ENCODE peak calls at places on chromosome 19, in nine cellular contexts. R, S, Z, D, Y, L, W, O and K are unnamed samples.

GRCh38 chr19:41324231-41324702 is 14.3 kb downstream of the CCDC97 start:
- DNase-seq in R (no peak), S (no peak), Z (peak; percentile 61), D (no peak), Y (no peak), L (no peak), W (no peak), O (no peak), K (no peak)

GRCh38 chr19:18322318-18322758 is 538 bp downstream of the LSM4 start:
- DNase-seq in R (peak; percentile 66), S (peak; percentile 65), Z (peak; percentile 75), D (peak; percentile 34), Y (no peak), L (peak; percentile 55), W (peak; percentile 60), O (no peak), K (peak; percentile 65)

GRCh38 chr19:41620171-41620570 is 6.7 kb downstream of the CEACAM4 start:
- DNase-seq in R (no peak), S (no peak), Z (no peak), D (no peak), Y (no peak), L (no peak), W (no peak), O (no peak), K (no peak)

GRCh38 chr19:17658240-17658639 is 29.9 kb downstream of the UNC13A start:
- DNase-seq in R (no peak), S (no peak), Z (no peak), D (no peak), Y (no peak), L (no peak), W (no peak), O (no peak), K (no peak)

GRCh38 chr19:18456974-18457373 is 19.0 kb upstream of the ISYNA1 start:
- DNase-seq in R (no peak), S (no peak), Z (peak; percentile 89), D (no peak), Y (peak; percentile 56), L (no peak), W (peak; percentile 77), O (peak; percentile 65), K (no peak)

GRCh38 chr19:13804830-13805683 is 9.8 kb downstream of the ZSWIM4 start:
- DNase-seq in R (no peak), S (no peak), Z (peak; percentile 37), D (no peak), Y (no peak), L (no peak), W (no peak), O (no peak), K (no peak)

GRCh38 chr19:18390075-18390909 is 4.3 kb downstream of the GDF15 start:
- DNase-seq in R (no peak), S (no peak), Z (no peak), D (no peak), Y (no peak), L (no peak), W (no peak), O (no peak), K (no peak)

GRCh38 chr19:4295972-4296771 is 6.0 kb downstream of the TMIGD2 start:
- DNase-seq in R (no peak), S (no peak), Z (no peak), D (peak; percentile 18), Y (no peak), L (peak; percentile 38), W (no peak), O (no peak), K (no peak)

GRCh38 chr19:9645466-9645865 is 24.4 kb upstream of the ZNF561 start:
- DNase-seq in R (no peak), S (no peak), Z (no peak), D (no peak), Y (no peak), L (no peak), W (no peak), O (no peak), K (no peak)

GRCh38 chr19:1492474-1493006 is 1.6 kb downstream of the REEP6 start:
- DNase-seq in R (no peak), S (no peak), Z (peak; percentile 71), D (no peak), Y (no peak), L (no peak), W (no peak), O (no peak), K (peak; percentile 81)
- H3K4me1 ChIP-seq in R (peaks cover 18% of the 10 kb centered on the region), S (peaks cover 9% of the 10 kb centered on the region), Z (peaks cover 29% of the 10 kb centered on the region), D (peaks cover 10% of the 10 kb centered on the region), Y (no peaks in the 10 kb centered on the region), L (peaks cover 34% of the 10 kb centered on the region), W (peaks cover 33% of the 10 kb centered on the region), O (peaks cover 22% of the 10 kb centered on the region), K (peaks cover 26% of the 10 kb centered on the region)

GRCh38 chr19:6699935-6700334 is 20.5 kb downstream of the C3 start:
- DNase-seq in R (no peak), S (no peak), Z (no peak), D (no peak), Y (no peak), L (no peak), W (no peak), O (no peak), K (no peak)

GRCh38 chr19:6700586-6701316 is 19.7 kb downstream of the C3 start:
- DNase-seq in R (no peak), S (no peak), Z (no peak), D (no peak), Y (no peak), L (no peak), W (no peak), O (no peak), K (no peak)

GRCh38 chr19:6696239-6696820 is 24.1 kb downstream of the C3 start:
- DNase-seq in R (no peak), S (no peak), Z (no peak), D (no peak), Y (no peak), L (no peak), W (no peak), O (no peak), K (peak; percentile 25)

GRCh38 chr19:6694147-6694815 is 24.3 kb upstream of the TNFSF14 start:
- DNase-seq in R (no peak), S (no peak), Z (peak; percentile 39), D (no peak), Y (no peak), L (no peak), W (peak; percentile 30), O (no peak), K (peak; percentile 77)

GRCh38 chr19:6697291-6697690 is 23.2 kb downstream of the C3 start:
- DNase-seq in R (no peak), S (no peak), Z (no peak), D (no peak), Y (no peak), L (no peak), W (no peak), O (no peak), K (peak; percentile 43)
- TF ChIP-seq POLR2A in R (no peak), S (no peak), Z (no peak), D (no peak), Y (no peak), L (no peak), W (no peak), O (no peak), K (peak; percentile 54)

DNA sequence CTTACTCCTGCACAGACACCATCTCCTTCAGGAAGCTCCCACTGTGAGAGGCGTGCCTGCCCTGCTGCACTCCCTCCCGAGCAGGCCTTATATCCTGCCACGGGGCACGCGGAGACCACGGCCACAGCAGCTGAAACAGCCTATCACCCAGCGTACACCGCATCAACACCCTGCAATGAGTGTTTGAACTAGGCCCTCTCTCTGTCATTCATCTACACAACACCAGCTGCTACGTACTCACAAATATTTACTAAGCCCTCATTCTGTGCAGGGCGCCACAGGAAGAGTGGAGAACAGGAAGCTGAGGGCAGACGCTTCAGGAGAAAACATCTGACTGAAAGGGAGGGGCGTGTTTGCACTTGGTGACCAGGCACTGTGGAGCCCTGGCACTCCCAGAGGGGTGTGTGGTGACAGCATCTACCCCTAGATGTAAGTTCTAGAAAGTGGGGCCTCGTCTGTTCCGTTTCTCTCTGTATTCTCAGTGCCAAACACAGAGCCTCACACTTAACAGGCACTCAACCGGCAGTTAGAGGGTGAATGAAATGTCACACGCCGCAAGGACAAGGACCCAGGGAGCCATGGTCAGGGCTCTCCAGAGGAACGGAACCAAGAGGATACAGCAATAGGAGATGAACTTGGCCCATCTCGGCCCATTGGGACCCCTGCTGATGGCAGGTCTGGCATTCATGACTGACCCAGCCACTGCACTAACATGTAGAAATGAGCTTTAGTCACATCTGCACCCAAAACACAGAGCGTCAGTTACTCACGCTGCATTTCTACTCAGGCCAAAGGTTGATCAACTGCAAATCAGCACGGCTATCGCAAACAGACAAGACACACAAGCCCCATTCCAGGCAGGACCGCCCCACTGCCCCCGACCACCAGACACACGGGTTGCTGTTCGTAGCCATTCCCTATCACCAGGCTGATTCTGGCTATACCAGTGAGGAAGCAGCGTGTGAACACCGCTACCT is 15.7 kb downstream of the RANBP3 start:
- DNase-seq in R (no peak), S (peak; percentile 66), Z (peak; percentile 66), D (peak; percentile 93), Y (no peak), L (peak; percentile 76), W (no peak), O (peak; percentile 26), K (peak; percentile 74)
- H3K27ac ChIP-seq in R (no peak overlapping the region), S (peak overlapping the region; percentile 71), Z (peak overlapping the region; percentile 94), D (peak overlapping the region; percentile 42), Y (no peak overlapping the region), L (peak overlapping the region; percentile 73), W (no peak overlapping the region), O (peak overlapping the region; percentile 86), K (peak overlapping the region; percentile 95)

GRCh38 chr19:58548859-58549663 is 5.2 kb downstream of the TRIM28 start:
- DNase-seq in R (no peak), S (no peak), Z (no peak), D (no peak), Y (no peak), L (no peak), W (no peak), O (no peak), K (no peak)

GRCh38 chr19:58551123-58551497 is 3.8 kb downstream of the CHMP2A start:
- DNase-seq in R (no peak), S (no peak), Z (no peak), D (no peak), Y (no peak), L (no peak), W (no peak), O (no peak), K (no peak)

GRCh38 chr19:58551577-58552471 is 3.1 kb downstream of the CHMP2A start:
- DNase-seq in R (no peak), S (no peak), Z (no peak), D (no peak), Y (no peak), L (no peak), W (no peak), O (no peak), K (no peak)

GRCh38 chr19:58550362-58551122 is 4.4 kb downstream of the CHMP2A start:
- DNase-seq in R (no peak), S (no peak), Z (no peak), D (no peak), Y (no peak), L (no peak), W (no peak), O (no peak), K (no peak)

DNA sequence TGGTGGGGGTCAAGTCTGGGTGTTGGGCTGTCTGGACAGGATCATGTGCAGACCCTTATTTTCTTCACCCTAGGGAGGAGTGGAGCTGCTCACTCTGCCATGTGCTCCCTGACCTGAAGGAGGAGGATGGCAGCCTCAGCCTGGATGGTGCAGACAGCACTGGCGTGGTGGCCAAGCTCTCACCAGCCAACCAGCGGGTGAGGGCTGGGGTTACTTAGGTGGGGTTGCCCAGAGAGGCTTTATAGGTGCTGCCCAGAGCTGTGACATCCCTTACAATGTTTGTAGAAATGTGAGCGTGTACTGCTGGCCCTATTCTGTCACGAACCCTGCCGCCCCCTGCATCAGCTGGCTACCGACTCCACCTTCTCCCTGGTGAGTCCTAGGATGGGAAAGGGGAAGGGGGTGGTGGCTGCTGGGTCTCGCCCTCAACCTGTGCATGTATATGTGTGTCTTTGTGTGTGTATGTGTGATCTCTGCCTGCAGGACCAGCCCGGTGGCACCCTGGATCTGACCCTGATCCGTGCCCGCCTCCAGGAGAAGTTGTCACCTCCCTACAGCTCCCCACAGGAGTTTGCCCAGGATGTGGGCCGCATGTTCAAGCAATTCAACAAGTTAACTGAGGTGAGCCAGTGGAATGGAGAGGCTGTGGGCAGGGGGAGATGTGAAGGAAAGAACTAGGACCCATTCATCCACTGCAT is 5.1 kb downstream of the CHMP2A start:
- DNase-seq in R (no peak), S (no peak), Z (no peak), D (no peak), Y (no peak), L (no peak), W (no peak), O (no peak), K (no peak)
- H3K4me1 ChIP-seq in R (peaks cover 27% of the 10 kb centered on the region), S (peaks cover 20% of the 10 kb centered on the region), Z (peaks cover 39% of the 10 kb centered on the region), D (peaks cover 25% of the 10 kb centered on the region), Y (peaks cover 18% of the 10 kb centered on the region), L (peaks cover 55% of the 10 kb centered on the region), W (peaks cover 27% of the 10 kb centered on the region), O (peaks cover 50% of the 10 kb centered on the region), K (peaks cover 25% of the 10 kb centered on the region)